ENCODE peak calls at places on chromosomes 3 and 15, in eight cellular contexts. X is dorsolateral prefrontal cortex; I is pulmonary artery endothelial cell; N is NCI-H1092; D is stimulated activated CD4-positive, alpha-beta T cell treated with anti-CD3 and anti-CD28 coated beads, Interleukin-1b, Interleukin-23, amount 100 ng/mL, for 48 hours; W is CD8-positive, alpha-beta memory T cell; U is fibroblast of lung; B is activated CD4-positive, alpha-beta T cell treated with anti-CD3 and anti-CD28 coated beads for 48 hours. L is an unnamed sample.

GRCh38 chr15:50262533-50262932 is 3.0 kb downstream of the HDC start:
- DNase-seq in D (peak), W (peak), X (no peak), U (no peak), I (no peak), N (no peak), B (peak), L (no peak)

GRCh38 chr3:63940389-63940757 is 28.2 kb upstream of the SCAANT1 start:
- DNase-seq in I (no peak), W (no peak), U (peak), D (no peak), X (no peak), B (no peak), N (no peak), L (no peak)

GRCh38 chr15:90930861-90931629 is 1.3 kb downstream of the HDDC3 start:
- DNase-seq in W (no peak), I (no peak), X (no peak), N (no peak), D (no peak), B (peak), U (no peak), L (peak)

GRCh38 chr3:150073031-150073430 is 102.3 kb upstream of the PFN2 start:
- DNase-seq in I (no peak), B (no peak), N (no peak), U (peak), W (no peak), D (no peak), X (no peak), L (no peak)

GRCh38 chr15:72199721-72200212 is 2.2 kb upstream of the GRAMD2A start:
- DNase-seq in N (no peak), U (peak), X (peak), D (peak), I (peak), B (peak), W (peak), L (peak)

GRCh38 chr15:59594493-59594942 is 17.1 kb upstream of the GCNT3 start:
- DNase-seq in N (no peak), U (peak), W (no peak), B (no peak), D (no peak), I (no peak), X (no peak), L (no peak)

GRCh38 chr3:12663311-12663935 is 494 bp downstream of the RAF1 start:
- DNase-seq in I (no peak), W (no peak), B (peak), X (peak), N (no peak), U (peak), D (peak), L (no peak)

GRCh38 chr3:196620228-196620627 is 19.3 kb upstream of the NRROS start:
- DNase-seq in N (no peak), U (peak), W (no peak), I (no peak), D (peak), B (peak), X (no peak), L (peak)

GRCh38 chr3:177977381-177978158 is 558.7 kb upstream of the KCNMB2 start:
- DNase-seq in W (no peak), X (no peak), D (no peak), U (peak), B (no peak), N (no peak), I (no peak), L (no peak)

GRCh38 chr3:188202358-188203138 is 48.6 kb downstream of the LPP start:
- DNase-seq in U (no peak), D (peak), X (no peak), N (no peak), I (no peak), W (no peak), B (peak), L (no peak)

GRCh38 chr15:54559405-54560064 is 581.3 kb downstream of the UNC13C start:
- DNase-seq in W (no peak), B (no peak), D (no peak), I (no peak), N (no peak), U (no peak), X (no peak), L (no peak)

GRCh38 chr15:70802629-70803028 is 39.3 kb upstream of the UACA start:
- DNase-seq in N (no peak), W (no peak), B (no peak), U (peak), I (no peak), X (no peak), D (no peak), L (no peak)

GRCh38 chr3:128273116-128273840 is 120.0 kb downstream of the EEFSEC start:
- DNase-seq in X (no peak), N (no peak), W (no peak), B (no peak), I (no peak), D (no peak), U (no peak), L (no peak)

GRCh38 chr3:124140751-124141150 is 148.8 kb upstream of the ROPN1 start:
- DNase-seq in N (no peak), X (no peak), I (no peak), D (no peak), B (no peak), W (no peak), U (peak), L (no peak)

GRCh38 chr15:83626171-83626802 is 27.6 kb upstream of the ADAMTSL3 start:
- DNase-seq in X (no peak), W (no peak), U (peak), I (no peak), N (no peak), B (peak), D (peak), L (no peak)

GRCh38 chr3:111761309-111761795 is 97.7 kb upstream of the PHLDB2 start:
- DNase-seq in D (peak), W (no peak), B (peak), U (peak), X (peak), N (no peak), I (no peak), L (peak)

GRCh38 chr3:178507507-178508442 is 28.5 kb upstream of the KCNMB2 start:
- DNase-seq in B (no peak), I (no peak), D (no peak), W (no peak), U (no peak), N (no peak), X (no peak), L (no peak)

GRCh38 chr3:169104972-169105371 is 558.5 kb downstream of the MECOM start:
- DNase-seq in D (no peak), I (no peak), N (no peak), B (no peak), X (no peak), U (peak), W (no peak), L (no peak)

GRCh38 chr3:113829576-113830354 is 8.8 kb upstream of the GRAMD1C start:
- DNase-seq in U (no peak), X (no peak), I (no peak), W (no peak), D (no peak), B (no peak), N (no peak), L (no peak)

GRCh38 chr15:72873379-72874233 is 90.0 kb upstream of the ADPGK start:
- DNase-seq in X (no peak), W (no peak), U (peak), D (no peak), I (no peak), B (no peak), N (no peak), L (no peak)

GRCh38 chr3:48985977-48986376 is 4.1 kb upstream of the P4HTM start:
- DNase-seq in D (no peak), W (no peak), B (no peak), I (no peak), X (no peak), U (no peak), N (no peak), L (no peak)

GRCh38 chr3:126270145-126270811 is 86.9 kb downstream of the KLF15 start:
- DNase-seq in X (peak), D (no peak), W (no peak), B (no peak), U (peak), N (peak), I (no peak), L (no peak)

GRCh38 chr3:126748701-126749546 is 44.9 kb downstream of the CHCHD6 start:
- DNase-seq in I (no peak), B (no peak), X (no peak), D (no peak), W (no peak), N (no peak), U (no peak), L (no peak)

GRCh38 chr3:112735927-112736326 is 95.0 kb upstream of the CCDC80 start:
- DNase-seq in W (no peak), X (no peak), I (no peak), N (no peak), B (no peak), D (no peak), U (no peak), L (no peak)

GRCh38 chr3:58581328-58582091 is 4.3 kb upstream of the FAM107A start:
- DNase-seq in U (no peak), D (no peak), N (no peak), I (no peak), W (no peak), X (no peak), B (no peak), L (no peak)

GRCh38 chr3:141797167-141797773 is 34.1 kb downstream of the GRK7 start:
- DNase-seq in B (peak), W (peak), N (peak), D (peak), U (peak), I (peak), X (no peak), L (peak)